ENCODE peak calls at places on chromosomes 16 and 17, in four cellular contexts. B is A549, X is RWPE1, N is fibroblast of villous mesenchyme. R is an unnamed sample.

GRCh38 chr17:38451840-38452529 is 23.7 kb downstream of the ARHGAP23 start:
- DNase-seq in X (peak), B (no peak), N (peak), R (no peak)

GRCh38 chr17:50690887-50691549 is 16.7 kb downstream of the ANKRD40 start:
- DNase-seq in N (no peak), X (no peak), B (peak), R (peak)

GRCh38 chr16:55249936-55250335 is 74.1 kb upstream of the IRX6 start:
- DNase-seq in N (no peak), B (no peak), X (no peak), R (no peak)

GRCh38 chr17:47265983-47266541 is 12.4 kb downstream of the ITGB3 start:
- DNase-seq in X (no peak), B (peak), N (peak), R (peak)

GRCh38 chr16:85989376-85989775 is 90.4 kb downstream of the IRF8 start:
- DNase-seq in B (no peak), X (no peak), N (no peak), R (no peak)

GRCh38 chr16:68369697-68370096 is 58.9 kb downstream of the PRMT7 start:
- DNase-seq in N (no peak), B (no peak), X (no peak), R (no peak)

GRCh38 chr16:89322381-89323119 is 105.0 kb downstream of the ZNF778 start:
- DNase-seq in B (peak), N (peak), X (no peak), R (no peak)

GRCh38 chr16:56894331-56894917 is 29.4 kb downstream of the SLC12A3 start:
- DNase-seq in B (no peak), N (no peak), X (no peak), R (no peak)

GRCh38 chr16:67857547-67858233 is 10.2 kb upstream of the CENPT start:
- DNase-seq in B (peak), X (peak), N (peak), R (peak)

GRCh38 chr17:70121136-70121535 is 46.1 kb downstream of the KCNJ16 start:
- DNase-seq in N (no peak), X (no peak), B (no peak), R (no peak)

GRCh38 chr17:43864161-43864706 is 17.3 kb downstream of the CD300LG start:
- DNase-seq in X (no peak), N (no peak), B (no peak), R (no peak)

GRCh38 chr17:43878260-43879082 is 28.9 kb downstream of the MPP2 start:
- DNase-seq in B (peak), X (peak), N (peak), R (peak)

GRCh38 chr17:41065829-41066624 is at the start of gene KRTAP2-4:
- DNase-seq in X (peak), B (peak), N (peak), R (peak)

GRCh38 chr17:48610282-48611211 is at the start of gene HOXB7:
- DNase-seq in B (peak), X (peak), N (peak), R (peak)

GRCh38 chr17:65553009-65553645 is 8.3 kb downstream of the AXIN2 start:
- DNase-seq in N (peak), B (no peak), X (no peak), R (no peak)

GRCh38 chr17:79024901-79025737 is 1.1 kb downstream of the C1QTNF1 start:
- DNase-seq in B (no peak), N (peak), X (no peak), R (no peak)

GRCh38 chr17:8476741-8477140 is 41.1 kb downstream of the NDEL1 start:
- DNase-seq in N (no peak), X (no peak), B (no peak), R (no peak)

GRCh38 chr16:3580686-3581085 is 3.5 kb upstream of the NLRC3 start:
- DNase-seq in X (no peak), B (no peak), N (peak), R (no peak)

GRCh38 chr16:3142327-3142726 is 7.5 kb downstream of the ZNF213 start:
- DNase-seq in X (no peak), N (no peak), B (no peak), R (no peak)

GRCh38 chr17:63697341-63698286 is 2.3 kb downstream of the LIMD2 start:
- DNase-seq in N (peak), X (peak), B (peak), R (peak)

R was measured in LoVo.